ENCODE peak calls at places on chromosome 15, in five cellular contexts. P, B, I, C and G are unnamed samples.

GRCh38 chr15:62969442-62970089 is 73.0 kb upstream of the TPM1 start:
- DNase-seq in B (peak; percentile 79), C (no peak), P (no peak), I (no peak), G (no peak)

GRCh38 chr15:43317566-43318184 is 12.7 kb downstream of the LCMT2 start:
- DNase-seq in B (no peak), P (no peak), I (no peak), C (no peak), G (no peak)

GRCh38 chr15:27850961-27851636 is 248.0 kb downstream of the OCA2 start:
- DNase-seq in B (no peak), P (peak; percentile 46), I (peak; percentile 79), C (no peak), G (no peak)

GRCh38 chr15:70762469-70763119 is 764 bp downstream of the UACA start:
- DNase-seq in P (no peak), I (no peak), C (no peak), B (peak; percentile 55), G (no peak)

GRCh38 chr15:24678485-24678884 is 2.9 kb downstream of the NPAP1 start:
- DNase-seq in C (no peak), I (no peak), B (peak; percentile 21), P (no peak), G (no peak)

GRCh38 chr15:67548862-67549651 is 6.6 kb downstream of the MAP2K5 start:
- DNase-seq in B (no peak), I (no peak), P (no peak), C (no peak), G (no peak)

GRCh38 chr15:27833178-27833577 is 265.9 kb downstream of the OCA2 start:
- DNase-seq in B (no peak), I (no peak), P (no peak), C (no peak), G (no peak)

GRCh38 chr15:66369773-66370651 is 13.5 kb upstream of the TIPIN start:
- DNase-seq in I (no peak), C (peak; percentile 32), B (peak; percentile 60), P (no peak), G (no peak)

GRCh38 chr15:50424066-50424890 is at the start of gene USP8:
- DNase-seq in I (no peak), C (peak; percentile 87), P (peak; percentile 99), B (peak; percentile 90), G (peak; percentile 87)

GRCh38 chr15:72229076-72229946 is 1.7 kb downstream of the PKM start:
- DNase-seq in P (no peak), B (peak; percentile 46), I (no peak), C (peak; percentile 33), G (peak; percentile 12)

GRCh38 chr15:67107014-67107812 is 41.8 kb downstream of the SMAD3 start:
- DNase-seq in I (no peak), C (peak; percentile 92), B (peak; percentile 99), P (peak; percentile 84), G (no peak)

GRCh38 chr15:48566669-48567068 is 78.8 kb downstream of the FBN1 start:
- DNase-seq in B (no peak), I (no peak), P (no peak), C (peak; percentile 11), G (no peak)

GRCh38 chr15:31489801-31490646 is 163.4 kb downstream of the KLF13 start:
- DNase-seq in B (peak; percentile 54), I (peak; percentile 94), C (peak; percentile 85), P (peak; percentile 79), G (peak; percentile 14)

GRCh38 chr15:70088427-70088826 is 9.3 kb downstream of the TLE3 start:
- DNase-seq in I (no peak), B (no peak), P (no peak), C (no peak), G (no peak)